ENCODE peak calls at places on chromosomes 1 and 21, in four cellular contexts. L, H, V and K are unnamed samples.

GRCh38 chr1:210821615-210822014 is 312.3 kb downstream of the KCNH1 start:
- DNase-seq in L (no peak), H (no peak), V (no peak), K (no peak)

GRCh38 chr1:195472298-195472697 is 1135.9 kb downstream of the KCNT2 start:
- DNase-seq in L (no peak), H (no peak), V (no peak), K (no peak)

GRCh38 chr21:38538353-38538752 is 40.1 kb upstream of the ERG start:
- DNase-seq in L (peak; percentile 23), H (no peak), V (no peak), K (no peak)

GRCh38 chr21:39837861-39838359 is 29.3 kb upstream of the PCP4 start:
- DNase-seq in L (no peak), H (no peak), V (no peak), K (no peak)

GRCh38 chr1:158353333-158354038 is at the start of gene CD1E:
- DNase-seq in L (no peak), H (no peak), V (no peak), K (no peak)

GRCh38 chr1:6212193-6212959 is 6.5 kb downstream of the RNF207 start:
- DNase-seq in L (no peak), H (no peak), V (no peak), K (no peak)

GRCh38 chr1:37403166-37403565 is 71.2 kb upstream of the ZC3H12A start:
- DNase-seq in L (no peak), H (no peak), V (no peak), K (no peak)

GRCh38 chr1:3885611-3886010 is 14.5 kb downstream of the C1orf174 start:
- DNase-seq in L (no peak), H (no peak), V (no peak), K (no peak)

GRCh38 chr1:98660941-98661543 is 479 bp upstream of the SNX7 start:
- DNase-seq in L (no peak), H (no peak), V (peak; percentile 31), K (no peak)

GRCh38 chr1:201714542-201715276 is 114.2 kb upstream of the IPO9 start:
- DNase-seq in L (peak; percentile 98), H (peak; percentile 73), V (peak; percentile 99), K (peak; percentile 94)

GRCh38 chr1:12527564-12527963 is 90.4 kb downstream of the DHRS3 start:
- DNase-seq in L (no peak), H (no peak), V (no peak), K (no peak)

GRCh38 chr1:36857761-36858160 is 176.6 kb downstream of the GRIK3 start:
- DNase-seq in L (no peak), H (no peak), V (no peak), K (no peak)

GRCh38 chr1:172815740-172816139 is 156.8 kb downstream of the FASLG start:
- DNase-seq in L (peak; percentile 35), H (no peak), V (no peak), K (no peak)

GRCh38 chr1:51313268-51313852 is 17.0 kb downstream of the TTC39A start:
- DNase-seq in L (no peak), H (no peak), V (no peak), K (no peak)
- TF ChIP-seq CTCF in L (no peak), H (peak; percentile 11), V (peak; percentile 19), K (peak; percentile 34)

DNA sequence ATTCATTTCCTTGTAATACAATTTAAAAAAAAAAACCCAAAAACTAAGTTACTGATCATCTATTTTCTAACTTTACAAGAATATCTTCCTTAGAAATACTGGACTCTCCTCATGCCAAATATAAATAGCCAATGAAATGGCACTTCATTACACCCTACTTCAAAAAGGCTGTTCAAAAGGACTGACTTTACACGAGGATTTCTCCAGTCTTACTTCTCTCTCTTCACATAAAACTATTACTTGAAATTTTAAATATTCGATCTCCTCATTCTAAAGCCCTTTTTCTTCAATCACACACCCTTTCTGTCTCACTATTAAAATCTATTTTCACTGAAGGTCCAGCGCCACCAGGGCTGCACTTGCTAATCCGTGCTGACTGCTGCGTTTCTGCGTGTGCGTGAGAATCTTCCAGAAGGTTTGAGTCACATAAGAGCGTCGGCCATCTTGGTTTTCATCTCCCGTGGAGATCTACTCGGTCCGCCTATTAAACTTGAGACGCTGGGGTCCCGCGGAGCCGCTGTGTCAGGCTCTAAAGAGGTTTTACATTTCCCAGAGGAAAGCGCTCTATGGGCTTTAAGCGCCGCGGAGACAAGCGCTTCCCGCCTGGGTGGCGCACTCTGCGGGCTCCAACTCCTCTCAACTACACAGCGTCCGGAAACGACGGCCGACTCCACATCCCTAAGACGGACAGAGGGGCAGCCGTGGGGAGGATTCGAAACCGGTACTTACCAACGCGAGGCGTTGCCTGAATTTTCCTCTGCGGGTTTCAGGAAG is 643 bp downstream of the LRIF1 start:
- DNase-seq in L (peak; percentile 68), H (peak; percentile 36), V (peak; percentile 89), K (peak; percentile 86)
- TF ChIP-seq CTCF in L (no peak), H (no peak), V (peak; percentile 6), K (peak; percentile 23)

DNA sequence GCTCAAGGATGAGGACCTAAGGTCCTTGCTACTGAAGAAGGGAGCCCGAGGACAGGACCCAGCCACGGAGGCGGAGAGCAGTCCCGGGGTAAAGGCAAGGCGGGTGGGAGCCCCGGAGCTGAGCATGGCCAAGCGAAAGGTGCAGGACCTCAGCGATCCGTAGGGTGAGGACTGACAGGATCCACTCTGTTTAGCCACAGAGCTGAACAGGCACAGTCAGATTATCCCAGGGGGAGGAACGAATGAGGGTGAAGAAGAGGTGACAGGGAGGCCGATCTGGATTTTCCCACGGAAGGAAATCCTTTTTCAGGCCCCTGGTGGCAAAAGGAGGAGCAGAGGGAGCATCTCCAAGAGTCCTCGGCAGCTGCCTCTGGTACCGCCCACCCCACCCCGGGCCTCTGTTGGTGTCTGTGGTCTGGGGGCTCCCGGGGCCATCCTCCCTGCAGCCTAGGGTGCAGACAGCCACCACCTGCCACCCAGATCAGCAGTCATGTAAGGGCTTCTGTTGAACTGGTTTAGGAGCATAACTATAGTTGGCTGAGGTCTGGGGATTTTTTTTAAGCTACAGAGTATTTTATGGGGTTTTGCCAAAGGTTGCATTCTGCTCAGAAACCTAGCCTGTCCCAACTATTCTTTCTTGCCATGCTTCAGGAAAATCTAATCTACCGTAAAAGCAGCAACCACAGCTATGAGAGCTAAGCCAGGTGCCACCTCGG is 32.3 kb upstream of the LBR start:
- DNase-seq in L (no peak), H (no peak), V (no peak), K (no peak)
- TF ChIP-seq CTCF in L (no peak), H (no peak), V (no peak), K (no peak)

GRCh38 chr1:57976218-57976617 is 552.4 kb upstream of the DAB1 start:
- DNase-seq in L (no peak), H (no peak), V (no peak), K (no peak)
- TF ChIP-seq CTCF in L (peak; percentile 37), H (no peak), V (no peak), K (no peak)

GRCh38 chr1:35345439-35345981 is 77.0 kb downstream of the ZMYM4 start:
- DNase-seq in L (no peak), H (no peak), V (no peak), K (no peak)
- TF ChIP-seq CTCF in L (no peak), H (no peak), V (no peak), K (no peak)

DNA sequence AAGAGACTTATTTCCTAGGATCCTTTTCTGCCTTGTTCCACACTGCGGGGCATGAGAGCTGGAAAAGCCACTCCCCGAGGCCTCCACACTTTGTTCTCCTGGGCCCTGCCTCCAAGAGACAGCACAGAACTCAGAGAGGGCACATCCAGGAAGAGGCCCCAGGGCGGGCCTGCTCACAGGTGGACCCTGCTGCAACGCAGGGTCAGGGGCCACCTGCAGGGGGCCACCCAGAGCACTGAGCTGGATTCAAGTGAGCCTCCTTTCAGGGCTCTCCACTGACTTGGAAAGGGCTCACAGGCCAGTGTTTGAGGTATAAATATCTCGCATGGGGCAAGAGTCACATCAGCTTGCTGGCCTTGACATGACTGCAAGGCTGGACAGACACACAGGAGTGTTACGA is 4.8 kb downstream of the RGS16 start:
- DNase-seq in L (no peak), H (no peak), V (no peak), K (no peak)
- TF ChIP-seq CTCF in L (peak; percentile 46), H (no peak), V (peak; percentile 50), K (no peak)

DNA sequence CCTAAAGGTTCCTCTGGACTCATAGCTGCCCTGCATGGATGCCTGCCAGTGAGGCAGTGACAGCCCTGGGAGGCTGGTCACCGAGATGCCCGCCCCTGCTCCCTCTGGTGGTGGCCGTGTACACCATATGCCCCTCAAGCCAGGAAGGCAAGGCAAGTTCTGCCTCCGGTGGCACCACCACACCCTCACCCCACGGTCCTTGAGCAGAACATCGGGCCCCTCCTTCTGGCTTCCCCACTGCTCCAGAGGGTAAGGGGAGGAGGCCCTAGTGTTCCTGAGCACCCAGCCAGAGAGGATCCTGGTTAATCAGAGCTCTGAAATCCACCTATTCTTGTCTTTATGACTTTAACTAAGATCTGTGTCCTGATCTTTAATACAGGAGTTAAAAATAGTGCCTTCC is 1.6 kb upstream of the S100A14 start:
- DNase-seq in L (peak; percentile 71), H (peak; percentile 64), V (peak; percentile 61), K (peak; percentile 88)
- TF ChIP-seq CTCF in L (peak; percentile 67), H (no peak), V (peak; percentile 89), K (peak; percentile 70)

DNA sequence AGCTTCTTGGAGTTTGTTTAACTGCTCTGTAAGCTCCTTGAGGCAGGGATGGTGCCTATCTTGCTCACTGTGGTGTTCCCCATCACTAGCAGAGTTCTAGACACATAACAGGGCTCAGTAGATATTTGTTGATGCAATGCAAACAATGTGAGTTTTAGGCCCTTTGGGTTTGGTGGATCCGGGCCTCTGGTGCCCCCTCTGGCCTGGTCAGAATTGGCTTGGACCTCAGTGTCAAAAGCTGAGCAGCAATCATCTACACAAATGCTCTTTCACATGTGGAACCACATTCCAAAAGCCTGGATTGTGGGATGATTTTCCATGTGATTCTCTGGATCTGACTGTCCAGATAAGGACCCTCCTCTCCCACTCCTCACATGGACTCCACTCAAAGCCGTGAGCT is 53.4 kb upstream of the BCAR3 start:
- DNase-seq in L (no peak), H (no peak), V (no peak), K (no peak)
- TF ChIP-seq CTCF in L (peak; percentile 23), H (peak; percentile 12), V (peak; percentile 32), K (no peak)

GRCh38 chr1:59521456-59521855 is 224.6 kb downstream of the FGGY start:
- DNase-seq in L (no peak), H (no peak), V (no peak), K (no peak)

GRCh38 chr1:59520759-59521442 is 224.0 kb downstream of the FGGY start:
- DNase-seq in L (no peak), H (peak; percentile 42), V (peak; percentile 86), K (no peak)

GRCh38 chr1:59520194-59520593 is 223.3 kb downstream of the FGGY start:
- DNase-seq in L (no peak), H (no peak), V (peak; percentile 47), K (no peak)

GRCh38 chr1:59523745-59524450 is 227.0 kb downstream of the FGGY start:
- DNase-seq in L (no peak), H (no peak), V (no peak), K (no peak)

GRCh38 chr1:59522925-59523505 is 226.1 kb downstream of the FGGY start:
- DNase-seq in L (no peak), H (no peak), V (peak; percentile 20), K (no peak)
- TF ChIP-seq CTCF in L (no peak), H (no peak), V (no peak), K (no peak)